ENCODE peak calls at places on chromosomes 7 and 10, in four cellular contexts. One of them, this sample, is unnamed.

GRCh38 chr7:70599446-70600190 is 532.3 kb upstream of the GALNT17 start:
- DNase-seq in IMR-90: no peak
- DNase-seq in transverse colon: peak; percentile 58
- DNase-seq in A549: no peak
- DNase-seq in this sample: no peak

GRCh38 chr10:102610499-102610898 is 33.8 kb upstream of the TRIM8 start:
- DNase-seq in IMR-90: no peak
- DNase-seq in transverse colon: no peak
- DNase-seq in A549: no peak
- DNase-seq in this sample: no peak

GRCh38 chr10:77504870-77505257 is 132.7 kb downstream of the KCNMA1 start:
- DNase-seq in IMR-90: peak; percentile 56
- DNase-seq in transverse colon: no peak
- DNase-seq in A549: peak; percentile 59
- DNase-seq in this sample: no peak

GRCh38 chr7:55966851-55967250 is 2.5 kb downstream of the NIPSNAP2 start:
- DNase-seq in IMR-90: no peak
- DNase-seq in transverse colon: no peak
- DNase-seq in A549: no peak
- DNase-seq in this sample: peak; percentile 35

GRCh38 chr10:6124666-6125065 is 35.8 kb downstream of the RBM17 start:
- DNase-seq in IMR-90: no peak
- DNase-seq in transverse colon: no peak
- DNase-seq in A549: peak; percentile 51
- DNase-seq in this sample: no peak

GRCh38 chr7:18457832-18458231 is 37.7 kb upstream of the HDAC9 start:
- DNase-seq in IMR-90: no peak
- DNase-seq in transverse colon: no peak
- DNase-seq in A549: no peak
- DNase-seq in this sample: no peak

GRCh38 chr10:34001087-34001580 is 666.7 kb upstream of the NRP1 start:
- DNase-seq in IMR-90: no peak
- DNase-seq in transverse colon: no peak
- DNase-seq in A549: no peak
- DNase-seq in this sample: no peak

GRCh38 chr10:48550977-48551376 is 53.9 kb downstream of the ARHGAP22 start:
- DNase-seq in IMR-90: no peak
- DNase-seq in transverse colon: no peak
- DNase-seq in A549: no peak
- DNase-seq in this sample: no peak

GRCh38 chr7:47652591-47652990 is 70.7 kb upstream of the TNS3 start:
- DNase-seq in IMR-90: peak; percentile 61
- DNase-seq in transverse colon: no peak
- DNase-seq in A549: no peak
- DNase-seq in this sample: no peak

GRCh38 chr7:32588657-32589056 is 93.4 kb downstream of the AVL9 start:
- DNase-seq in IMR-90: peak; percentile 73
- DNase-seq in transverse colon: no peak
- DNase-seq in A549: peak; percentile 35
- DNase-seq in this sample: no peak

GRCh38 chr7:157516311-157516710 is 179.5 kb downstream of the DNAJB6 start:
- DNase-seq in IMR-90: no peak
- DNase-seq in transverse colon: no peak
- DNase-seq in A549: no peak
- DNase-seq in this sample: no peak

GRCh38 chr10:32059472-32059871 is 3.2 kb upstream of the KIF5B start:
- DNase-seq in IMR-90: no peak
- DNase-seq in transverse colon: no peak
- DNase-seq in A549: no peak
- DNase-seq in this sample: no peak

GRCh38 chr10:36182059-36182654 is 540.1 kb upstream of the FZD8 start:
- DNase-seq in IMR-90: no peak
- DNase-seq in transverse colon: no peak
- DNase-seq in A549: peak; percentile 26
- DNase-seq in this sample: no peak

GRCh38 chr7:155395176-155395797 is 62.6 kb upstream of the EN2 start:
- DNase-seq in IMR-90: no peak
- DNase-seq in transverse colon: no peak
- DNase-seq in A549: no peak
- DNase-seq in this sample: no peak

GRCh38 chr7:139108256-139109187 is 998 bp downstream of the ZC3HAV1 start:
- DNase-seq in IMR-90: peak; percentile 4
- DNase-seq in transverse colon: peak; percentile 41
- DNase-seq in A549: peak; percentile 30
- DNase-seq in this sample: peak; percentile 26

GRCh38 chr7:108200326-108200725 is 70.2 kb upstream of the LAMB4 start:
- DNase-seq in IMR-90: peak; percentile 30
- DNase-seq in transverse colon: no peak
- DNase-seq in A549: no peak
- DNase-seq in this sample: no peak

GRCh38 chr7:140231779-140232491 is 55.2 kb upstream of the KDM7A start:
- DNase-seq in IMR-90: no peak
- DNase-seq in transverse colon: peak; percentile 69
- DNase-seq in A549: no peak
- DNase-seq in this sample: peak; percentile 79

GRCh38 chr7:24283900-24284698 is at the start of gene NPY:
- DNase-seq in IMR-90: no peak
- DNase-seq in transverse colon: no peak
- DNase-seq in A549: no peak
- DNase-seq in this sample: no peak

GRCh38 chr7:25117226-25118047 is 7.6 kb downstream of the CYCS start:
- DNase-seq in IMR-90: peak; percentile 27
- DNase-seq in transverse colon: peak; percentile 39
- DNase-seq in A549: no peak
- DNase-seq in this sample: no peak

GRCh38 chr10:131899695-131900349 is 986 bp upstream of the PPP2R2D start:
- DNase-seq in IMR-90: no peak
- DNase-seq in transverse colon: no peak
- DNase-seq in A549: no peak
- DNase-seq in this sample: no peak

GRCh38 chr7:88565401-88565800 is 194.1 kb upstream of the ZNF804B start:
- DNase-seq in IMR-90: no peak
- DNase-seq in transverse colon: no peak
- DNase-seq in A549: no peak
- DNase-seq in this sample: no peak

GRCh38 chr7:16200591-16200990 is 220.7 kb downstream of the CRPPA start:
- DNase-seq in IMR-90: no peak
- DNase-seq in transverse colon: no peak
- DNase-seq in A549: no peak
- DNase-seq in this sample: no peak

GRCh38 chr7:5777932-5778331 is 3.5 kb downstream of the RNF216 start:
- DNase-seq in IMR-90: no peak
- DNase-seq in transverse colon: no peak
- DNase-seq in A549: no peak
- DNase-seq in this sample: no peak

GRCh38 chr7:155449008-155449879 is 8.7 kb upstream of the EN2 start:
- DNase-seq in IMR-90: no peak
- DNase-seq in transverse colon: no peak
- DNase-seq in A549: peak; percentile 13
- DNase-seq in this sample: no peak

GRCh38 chr10:100774223-100774622 is 28.8 kb downstream of the PAX2 start:
- DNase-seq in IMR-90: no peak
- DNase-seq in transverse colon: no peak
- DNase-seq in A549: no peak
- DNase-seq in this sample: no peak

DNA sequence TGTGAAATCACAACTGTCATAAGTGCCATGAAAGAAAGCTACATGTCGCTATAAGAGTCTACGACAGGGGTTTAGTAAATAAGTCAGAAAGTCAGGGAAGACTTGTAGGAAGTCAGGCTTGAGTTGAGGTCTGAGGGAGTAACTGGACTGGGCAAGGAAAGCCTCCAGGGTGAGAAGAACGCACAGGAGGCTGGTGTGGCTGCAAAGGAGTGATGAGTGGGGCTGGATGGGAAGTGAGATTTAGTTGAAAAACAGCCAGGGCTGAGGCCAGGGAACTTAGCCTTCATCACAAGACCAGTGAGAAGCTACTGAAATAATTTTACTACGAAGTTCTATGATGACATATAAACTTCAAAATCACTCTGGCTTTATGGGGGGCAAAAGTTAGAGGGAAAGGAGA is 763.7 kb upstream of the PHF14 start:
- DNase-seq in IMR-90: no peak
- DNase-seq in transverse colon: no peak
- DNase-seq in A549: no peak
- DNase-seq in this sample: no peak
- H3K27ac ChIP-seq in IMR-90: no peak overlapping the region
- H3K27ac ChIP-seq in transverse colon: no peak overlapping the region
- H3K27ac ChIP-seq in A549: no peak overlapping the region
- H3K27ac ChIP-seq in this sample: no peak overlapping the region

GRCh38 chr10:21495686-21496284 is 29.7 kb downstream of the SKIDA1 start:
- DNase-seq in IMR-90: peak; percentile 77
- DNase-seq in transverse colon: peak; percentile 84
- DNase-seq in A549: peak; percentile 94
- DNase-seq in this sample: peak; percentile 73

GRCh38 chr10:21498977-21499376 is 26.5 kb downstream of the SKIDA1 start:
- DNase-seq in IMR-90: no peak
- DNase-seq in transverse colon: no peak
- DNase-seq in A549: no peak
- DNase-seq in this sample: no peak

GRCh38 chr10:21498416-21498815 is 27.1 kb downstream of the SKIDA1 start:
- DNase-seq in IMR-90: no peak
- DNase-seq in transverse colon: no peak
- DNase-seq in A549: no peak
- DNase-seq in this sample: no peak

GRCh38 chr10:21496285-21497176 is 29.0 kb downstream of the SKIDA1 start:
- DNase-seq in IMR-90: peak; percentile 25
- DNase-seq in transverse colon: peak; percentile 48
- DNase-seq in A549: peak; percentile 78
- DNase-seq in this sample: peak; percentile 39

GRCh38 chr10:21497177-21497807 is 28.2 kb downstream of the SKIDA1 start:
- DNase-seq in IMR-90: peak; percentile 62
- DNase-seq in transverse colon: peak; percentile 91
- DNase-seq in A549: peak; percentile 96
- DNase-seq in this sample: peak; percentile 93
- TF ChIP-seq POLR2A in IMR-90: no peak
- TF ChIP-seq POLR2A in transverse colon: no peak
- TF ChIP-seq POLR2A in A549: peak; percentile 57
- TF ChIP-seq POLR2A in this sample: peak; percentile 10

GRCh38 chr7:97026705-97027426 is 2.2 kb upstream of the DLX5 start:
- DNase-seq in IMR-90: no peak
- DNase-seq in transverse colon: no peak
- DNase-seq in A549: no peak
- DNase-seq in this sample: no peak

GRCh38 chr7:97022451-97023306 is 2.0 kb downstream of the DLX5 start:
- DNase-seq in IMR-90: no peak
- DNase-seq in transverse colon: no peak
- DNase-seq in A549: no peak
- DNase-seq in this sample: no peak

GRCh38 chr7:97024209-97025129 is at the start of gene DLX5:
- DNase-seq in IMR-90: peak; percentile 6
- DNase-seq in transverse colon: no peak
- DNase-seq in A549: peak; percentile 24
- DNase-seq in this sample: peak; percentile 69

GRCh38 chr7:97025983-97026704 is 1.5 kb upstream of the DLX5 start:
- DNase-seq in IMR-90: no peak
- DNase-seq in transverse colon: no peak
- DNase-seq in A549: no peak
- DNase-seq in this sample: no peak

GRCh38 chr7:97025130-97025499 is 484 bp upstream of the DLX5 start:
- DNase-seq in IMR-90: no peak
- DNase-seq in transverse colon: no peak
- DNase-seq in A549: no peak
- DNase-seq in this sample: no peak
- H3K27ac ChIP-seq in IMR-90: no peak overlapping the region
- H3K27ac ChIP-seq in transverse colon: no peak overlapping the region
- H3K27ac ChIP-seq in A549: no peak overlapping the region
- H3K27ac ChIP-seq in this sample: no peak overlapping the region

GRCh38 chr7:1028044-1028770 is 16.1 kb upstream of the GPR146 start:
- DNase-seq in IMR-90: peak; percentile 86
- DNase-seq in transverse colon: peak; percentile 93
- DNase-seq in A549: peak; percentile 88
- DNase-seq in this sample: peak; percentile 84
- TF ChIP-seq POLR2A in IMR-90: peak; percentile 49
- TF ChIP-seq POLR2A in transverse colon: peak; percentile 36
- TF ChIP-seq POLR2A in A549: peak; percentile 60
- TF ChIP-seq POLR2A in this sample: peak; percentile 86